ENCODE peak calls at places on chromosome 11, in six cellular contexts. U is AG04450, S is IMR-90, E is BJ, F is HFFc6, R is H7. I is an unnamed sample.

GRCh38 chr11:12502950-12503579 is 125.7 kb downstream of the PARVA start:
- DNase-seq in U (no peak), S (peak; percentile 47), E (no peak), F (no peak), R (no peak), I (peak; percentile 75)

GRCh38 chr11:121892131-121892681 is 223.8 kb downstream of the BLID start:
- DNase-seq in U (no peak), S (peak; percentile 56), E (peak; percentile 85), F (peak; percentile 80), R (no peak), I (peak; percentile 90)

GRCh38 chr11:134282121-134283045 is 6.2 kb downstream of the GLB1L3 start:
- DNase-seq in U (no peak), S (no peak), E (no peak), F (no peak), R (no peak), I (no peak)

GRCh38 chr11:32939046-32939445 is 46.4 kb downstream of the QSER1 start:
- DNase-seq in U (no peak), S (no peak), E (no peak), F (no peak), R (no peak), I (no peak)

GRCh38 chr11:2584812-2585565 is 114.8 kb downstream of the KCNQ1OT1 start:
- DNase-seq in U (no peak), S (no peak), E (no peak), F (no peak), R (peak; percentile 33), I (no peak)

GRCh38 chr11:100757636-100758035 is 70.5 kb downstream of the ARHGAP42 start:
- DNase-seq in U (no peak), S (no peak), E (no peak), F (no peak), R (no peak), I (peak; percentile 22)

GRCh38 chr11:106137061-106137460 is 59.6 kb downstream of the AASDHPPT start:
- DNase-seq in U (no peak), S (no peak), E (no peak), F (no peak), R (no peak), I (no peak)

GRCh38 chr11:123546515-123546914 is 107.9 kb downstream of the SCN3B start:
- DNase-seq in U (no peak), S (peak; percentile 78), E (peak; percentile 78), F (peak; percentile 93), R (no peak), I (peak; percentile 73)

GRCh38 chr11:30990625-30991348 is 378.8 kb downstream of the DCDC1 start:
- DNase-seq in U (no peak), S (no peak), E (no peak), F (no peak), R (no peak), I (no peak)

GRCh38 chr11:14873632-14874031 is 18.4 kb downstream of the CYP2R1 start:
- DNase-seq in U (no peak), S (no peak), E (no peak), F (no peak), R (no peak), I (no peak)

GRCh38 chr11:134049303-134049702 is 19.6 kb upstream of the JAM3 start:
- DNase-seq in U (no peak), S (no peak), E (no peak), F (no peak), R (no peak), I (no peak)

GRCh38 chr11:29913352-29913751 is 103.5 kb downstream of the KCNA4 start:
- DNase-seq in U (no peak), S (no peak), E (no peak), F (no peak), R (no peak), I (no peak)

GRCh38 chr11:64299847-64300648 is at the start of gene CATSPERZ:
- DNase-seq in U (no peak), S (no peak), E (no peak), F (no peak), R (peak; percentile 88), I (no peak)

I was measured in RPMI7951.